ENCODE peak calls at places on chromosomes 13 and 19, in eight cellular contexts. One of them, this sample, is unnamed.

GRCh38 chr13:37306778-37307544 is 201.5 kb upstream of the CSNK1A1L start:
- DNase-seq in AG08395: peak; percentile 89
- DNase-seq in NCI-H1694: no peak
- DNase-seq in RWPE1: peak; percentile 62
- DNase-seq in PC-3: peak; percentile 88
- DNase-seq in stimulated activated CD4-positive, alpha-beta T cell treated with anti-CD3 and anti-CD28 coated beads, Interleukin-2, amount 100 ng/mL, for 4 hours: no peak
- DNase-seq in choroid plexus epithelial cell: peak; percentile 95
- DNase-seq in H9: no peak
- DNase-seq in this sample: no peak

GRCh38 chr19:16447015-16447384 is 24.8 kb downstream of the EPS15L1 start:
- DNase-seq in PC-3: no peak
- DNase-seq in H9: no peak
- DNase-seq in choroid plexus epithelial cell: peak; percentile 97
- DNase-seq in NCI-H1694: no peak
- DNase-seq in stimulated activated CD4-positive, alpha-beta T cell treated with anti-CD3 and anti-CD28 coated beads, Interleukin-2, amount 100 ng/mL, for 4 hours: no peak
- DNase-seq in RWPE1: peak; percentile 64
- DNase-seq in AG08395: peak; percentile 87
- DNase-seq in this sample: no peak

GRCh38 chr19:1076951-1077350 is 10.0 kb downstream of the ARHGAP45 start:
- DNase-seq in RWPE1: peak; percentile 33
- DNase-seq in AG08395: no peak
- DNase-seq in stimulated activated CD4-positive, alpha-beta T cell treated with anti-CD3 and anti-CD28 coated beads, Interleukin-2, amount 100 ng/mL, for 4 hours: peak; percentile 91
- DNase-seq in NCI-H1694: no peak
- DNase-seq in PC-3: peak; percentile 77
- DNase-seq in choroid plexus epithelial cell: no peak
- DNase-seq in H9: no peak
- DNase-seq in this sample: no peak

GRCh38 chr13:101755228-101755887 is 302.9 kb downstream of the ITGBL1 start:
- DNase-seq in NCI-H1694: no peak
- DNase-seq in stimulated activated CD4-positive, alpha-beta T cell treated with anti-CD3 and anti-CD28 coated beads, Interleukin-2, amount 100 ng/mL, for 4 hours: no peak
- DNase-seq in PC-3: no peak
- DNase-seq in choroid plexus epithelial cell: peak; percentile 20
- DNase-seq in RWPE1: no peak
- DNase-seq in H9: no peak
- DNase-seq in AG08395: no peak
- DNase-seq in this sample: no peak

GRCh38 chr19:5718579-5719273 is 1.2 kb downstream of the LONP1 start:
- DNase-seq in AG08395: peak; percentile 66
- DNase-seq in stimulated activated CD4-positive, alpha-beta T cell treated with anti-CD3 and anti-CD28 coated beads, Interleukin-2, amount 100 ng/mL, for 4 hours: peak; percentile 62
- DNase-seq in NCI-H1694: no peak
- DNase-seq in PC-3: peak; percentile 67
- DNase-seq in H9: no peak
- DNase-seq in RWPE1: peak; percentile 58
- DNase-seq in choroid plexus epithelial cell: peak; percentile 93
- DNase-seq in this sample: no peak

GRCh38 chr13:20294497-20294896 is 62.4 kb upstream of the GJB6 start:
- DNase-seq in PC-3: peak; percentile 28
- DNase-seq in NCI-H1694: no peak
- DNase-seq in stimulated activated CD4-positive, alpha-beta T cell treated with anti-CD3 and anti-CD28 coated beads, Interleukin-2, amount 100 ng/mL, for 4 hours: no peak
- DNase-seq in RWPE1: no peak
- DNase-seq in H9: peak; percentile 45
- DNase-seq in choroid plexus epithelial cell: no peak
- DNase-seq in AG08395: no peak
- DNase-seq in this sample: no peak

GRCh38 chr13:29897102-29897501 is 46.7 kb upstream of the UBL3 start:
- DNase-seq in H9: no peak
- DNase-seq in PC-3: no peak
- DNase-seq in RWPE1: no peak
- DNase-seq in NCI-H1694: no peak
- DNase-seq in stimulated activated CD4-positive, alpha-beta T cell treated with anti-CD3 and anti-CD28 coated beads, Interleukin-2, amount 100 ng/mL, for 4 hours: no peak
- DNase-seq in choroid plexus epithelial cell: peak; percentile 31
- DNase-seq in AG08395: no peak
- DNase-seq in this sample: no peak

GRCh38 chr19:43501661-43502418 is 2.7 kb downstream of the PHLDB3 start:
- DNase-seq in PC-3: no peak
- DNase-seq in stimulated activated CD4-positive, alpha-beta T cell treated with anti-CD3 and anti-CD28 coated beads, Interleukin-2, amount 100 ng/mL, for 4 hours: no peak
- DNase-seq in choroid plexus epithelial cell: no peak
- DNase-seq in AG08395: no peak
- DNase-seq in RWPE1: no peak
- DNase-seq in NCI-H1694: no peak
- DNase-seq in H9: peak; percentile 86
- DNase-seq in this sample: no peak

GRCh38 chr13:114179087-114179658 is at the start of gene CFAP97D2:
- DNase-seq in H9: no peak
- DNase-seq in AG08395: no peak
- DNase-seq in PC-3: no peak
- DNase-seq in stimulated activated CD4-positive, alpha-beta T cell treated with anti-CD3 and anti-CD28 coated beads, Interleukin-2, amount 100 ng/mL, for 4 hours: no peak
- DNase-seq in RWPE1: no peak
- DNase-seq in choroid plexus epithelial cell: no peak
- DNase-seq in NCI-H1694: no peak
- DNase-seq in this sample: no peak

GRCh38 chr19:33405491-33406461 is 32.3 kb downstream of the CEBPG start:
- DNase-seq in stimulated activated CD4-positive, alpha-beta T cell treated with anti-CD3 and anti-CD28 coated beads, Interleukin-2, amount 100 ng/mL, for 4 hours: no peak
- DNase-seq in AG08395: no peak
- DNase-seq in NCI-H1694: no peak
- DNase-seq in PC-3: no peak
- DNase-seq in RWPE1: no peak
- DNase-seq in choroid plexus epithelial cell: no peak
- DNase-seq in H9: no peak
- DNase-seq in this sample: no peak

GRCh38 chr13:43767351-43767901 is 19.3 kb downstream of the ENOX1 start:
- DNase-seq in AG08395: peak; percentile 22
- DNase-seq in stimulated activated CD4-positive, alpha-beta T cell treated with anti-CD3 and anti-CD28 coated beads, Interleukin-2, amount 100 ng/mL, for 4 hours: no peak
- DNase-seq in H9: no peak
- DNase-seq in choroid plexus epithelial cell: peak; percentile 23
- DNase-seq in NCI-H1694: peak; percentile 88
- DNase-seq in RWPE1: no peak
- DNase-seq in PC-3: no peak
- DNase-seq in this sample: no peak

GRCh38 chr19:13154241-13154778 is 4.1 kb downstream of the IER2 start:
- DNase-seq in stimulated activated CD4-positive, alpha-beta T cell treated with anti-CD3 and anti-CD28 coated beads, Interleukin-2, amount 100 ng/mL, for 4 hours: no peak
- DNase-seq in H9: peak; percentile 41
- DNase-seq in NCI-H1694: no peak
- DNase-seq in choroid plexus epithelial cell: peak; percentile 93
- DNase-seq in PC-3: peak; percentile 85
- DNase-seq in AG08395: peak; percentile 77
- DNase-seq in RWPE1: peak; percentile 69
- DNase-seq in this sample: no peak

GRCh38 chr19:41030651-41031050 is 39.6 kb downstream of the CYP2B6 start:
- DNase-seq in NCI-H1694: no peak
- DNase-seq in PC-3: no peak
- DNase-seq in RWPE1: no peak
- DNase-seq in H9: no peak
- DNase-seq in stimulated activated CD4-positive, alpha-beta T cell treated with anti-CD3 and anti-CD28 coated beads, Interleukin-2, amount 100 ng/mL, for 4 hours: no peak
- DNase-seq in AG08395: no peak
- DNase-seq in choroid plexus epithelial cell: no peak
- DNase-seq in this sample: no peak

GRCh38 chr13:99501952-99502310 is 659 bp downstream of the TM9SF2 start:
- DNase-seq in NCI-H1694: no peak
- DNase-seq in PC-3: peak; percentile 6
- DNase-seq in RWPE1: no peak
- DNase-seq in stimulated activated CD4-positive, alpha-beta T cell treated with anti-CD3 and anti-CD28 coated beads, Interleukin-2, amount 100 ng/mL, for 4 hours: peak; percentile 11
- DNase-seq in choroid plexus epithelial cell: peak; percentile 36
- DNase-seq in AG08395: no peak
- DNase-seq in H9: no peak
- DNase-seq in this sample: no peak

GRCh38 chr13:53405616-53406015 is 377.0 kb downstream of the OLFM4 start:
- DNase-seq in PC-3: no peak
- DNase-seq in NCI-H1694: no peak
- DNase-seq in H9: peak; percentile 76
- DNase-seq in AG08395: no peak
- DNase-seq in RWPE1: no peak
- DNase-seq in choroid plexus epithelial cell: no peak
- DNase-seq in stimulated activated CD4-positive, alpha-beta T cell treated with anti-CD3 and anti-CD28 coated beads, Interleukin-2, amount 100 ng/mL, for 4 hours: no peak
- DNase-seq in this sample: peak; percentile 60

GRCh38 chr19:4062576-4063368 is 3.9 kb downstream of the ZBTB7A start:
- DNase-seq in choroid plexus epithelial cell: no peak
- DNase-seq in PC-3: no peak
- DNase-seq in AG08395: no peak
- DNase-seq in stimulated activated CD4-positive, alpha-beta T cell treated with anti-CD3 and anti-CD28 coated beads, Interleukin-2, amount 100 ng/mL, for 4 hours: no peak
- DNase-seq in RWPE1: no peak
- DNase-seq in NCI-H1694: no peak
- DNase-seq in H9: no peak
- DNase-seq in this sample: no peak